ENCODE peak calls at places on chromosome 20, in five cellular contexts. One of them, this sample, is unnamed.

GRCh38 chr20:38404016-38404415 is 31.1 kb downstream of the SNHG17 start:
- DNase-seq in fibroblast of mammary gland: no peak
- DNase-seq in adrenal gland: no peak
- DNase-seq in mucosa of descending colon: no peak
- DNase-seq in psoas muscle: no peak
- DNase-seq in this sample: no peak

GRCh38 chr20:48639899-48640298 is 187.9 kb downstream of the PREX1 start:
- DNase-seq in fibroblast of mammary gland: no peak
- DNase-seq in adrenal gland: no peak
- DNase-seq in mucosa of descending colon: no peak
- DNase-seq in psoas muscle: no peak
- DNase-seq in this sample: no peak

GRCh38 chr20:50193851-50194830 is 3.5 kb downstream of the CEBPB start:
- DNase-seq in fibroblast of mammary gland: peak
- DNase-seq in adrenal gland: peak
- DNase-seq in mucosa of descending colon: no peak
- DNase-seq in psoas muscle: peak
- DNase-seq in this sample: no peak

GRCh38 chr20:10558635-10559187 is 115.1 kb downstream of the JAG1 start:
- DNase-seq in fibroblast of mammary gland: peak
- DNase-seq in adrenal gland: no peak
- DNase-seq in mucosa of descending colon: no peak
- DNase-seq in psoas muscle: no peak
- DNase-seq in this sample: no peak

GRCh38 chr20:25225642-25226432 is 22.0 kb upstream of the PYGB start:
- DNase-seq in fibroblast of mammary gland: no peak
- DNase-seq in adrenal gland: no peak
- DNase-seq in mucosa of descending colon: peak
- DNase-seq in psoas muscle: no peak
- DNase-seq in this sample: no peak

GRCh38 chr20:17873410-17874270 is 95.0 kb downstream of the SNX5 start:
- DNase-seq in fibroblast of mammary gland: peak
- DNase-seq in adrenal gland: peak
- DNase-seq in mucosa of descending colon: peak
- DNase-seq in psoas muscle: peak
- DNase-seq in this sample: peak

GRCh38 chr20:46353506-46354206 is 45.4 kb upstream of the CDH22 start:
- DNase-seq in fibroblast of mammary gland: no peak
- DNase-seq in adrenal gland: no peak
- DNase-seq in mucosa of descending colon: no peak
- DNase-seq in psoas muscle: no peak
- DNase-seq in this sample: no peak

GRCh38 chr20:5786930-5787826 is 37.0 kb downstream of the SHLD1 start:
- DNase-seq in fibroblast of mammary gland: peak
- DNase-seq in adrenal gland: peak
- DNase-seq in mucosa of descending colon: no peak
- DNase-seq in psoas muscle: no peak
- DNase-seq in this sample: no peak

GRCh38 chr20:47379433-47380150 is 23.1 kb upstream of the ZMYND8 start:
- DNase-seq in fibroblast of mammary gland: peak
- DNase-seq in adrenal gland: no peak
- DNase-seq in mucosa of descending colon: no peak
- DNase-seq in psoas muscle: no peak
- DNase-seq in this sample: no peak

GRCh38 chr20:57564180-57564802 is 3.4 kb downstream of the PCK1 start:
- DNase-seq in fibroblast of mammary gland: no peak
- DNase-seq in adrenal gland: no peak
- DNase-seq in mucosa of descending colon: peak
- DNase-seq in psoas muscle: no peak
- DNase-seq in this sample: no peak

GRCh38 chr20:48905322-48905647 is 16.2 kb upstream of the ARFGEF2 start:
- DNase-seq in fibroblast of mammary gland: no peak
- DNase-seq in adrenal gland: no peak
- DNase-seq in mucosa of descending colon: no peak
- DNase-seq in psoas muscle: no peak
- DNase-seq in this sample: no peak

GRCh38 chr20:10360878-10361277 is 73.1 kb downstream of the MKKS start:
- DNase-seq in fibroblast of mammary gland: no peak
- DNase-seq in adrenal gland: no peak
- DNase-seq in mucosa of descending colon: no peak
- DNase-seq in psoas muscle: no peak
- DNase-seq in this sample: no peak

GRCh38 chr20:35478804-35479472 is 23.5 kb downstream of the CEP250 start:
- DNase-seq in fibroblast of mammary gland: no peak
- DNase-seq in adrenal gland: no peak
- DNase-seq in mucosa of descending colon: no peak
- DNase-seq in psoas muscle: no peak
- DNase-seq in this sample: no peak

GRCh38 chr20:1569417-1569861 is 11.9 kb upstream of the SIRPD start:
- DNase-seq in fibroblast of mammary gland: peak
- DNase-seq in adrenal gland: no peak
- DNase-seq in mucosa of descending colon: no peak
- DNase-seq in psoas muscle: no peak
- DNase-seq in this sample: no peak

GRCh38 chr20:10555393-10555792 is 118.4 kb downstream of the JAG1 start:
- DNase-seq in fibroblast of mammary gland: no peak
- DNase-seq in adrenal gland: no peak
- DNase-seq in mucosa of descending colon: no peak
- DNase-seq in psoas muscle: no peak
- DNase-seq in this sample: no peak

GRCh38 chr20:47773381-47773786 is 11.9 kb downstream of the SULF2 start:
- DNase-seq in fibroblast of mammary gland: no peak
- DNase-seq in adrenal gland: peak
- DNase-seq in mucosa of descending colon: peak
- DNase-seq in psoas muscle: no peak
- DNase-seq in this sample: no peak

GRCh38 chr20:46520976-46521579 is 7.7 kb upstream of the ZNF334 start:
- DNase-seq in fibroblast of mammary gland: peak
- DNase-seq in adrenal gland: peak
- DNase-seq in mucosa of descending colon: peak
- DNase-seq in psoas muscle: peak
- DNase-seq in this sample: peak

GRCh38 chr20:24785141-24785924 is 163.7 kb upstream of the CST7 start:
- DNase-seq in fibroblast of mammary gland: no peak
- DNase-seq in adrenal gland: no peak
- DNase-seq in mucosa of descending colon: no peak
- DNase-seq in psoas muscle: no peak
- DNase-seq in this sample: no peak

GRCh38 chr20:53224851-53225250 is 252.7 kb downstream of the TSHZ2 start:
- DNase-seq in fibroblast of mammary gland: peak
- DNase-seq in adrenal gland: no peak
- DNase-seq in mucosa of descending colon: no peak
- DNase-seq in psoas muscle: no peak
- DNase-seq in this sample: no peak

GRCh38 chr20:38725959-38726848 is 1.9 kb downstream of the SLC32A1 start:
- DNase-seq in fibroblast of mammary gland: peak
- DNase-seq in adrenal gland: no peak
- DNase-seq in mucosa of descending colon: peak
- DNase-seq in psoas muscle: no peak
- DNase-seq in this sample: peak

GRCh38 chr20:44714701-44715494 is at the start of gene CCN5:
- DNase-seq in fibroblast of mammary gland: peak
- DNase-seq in adrenal gland: peak
- DNase-seq in mucosa of descending colon: peak
- DNase-seq in psoas muscle: peak
- DNase-seq in this sample: peak

GRCh38 chr20:44609006-44609510 is 26.7 kb downstream of the PKIG start:
- DNase-seq in fibroblast of mammary gland: no peak
- DNase-seq in adrenal gland: no peak
- DNase-seq in mucosa of descending colon: no peak
- DNase-seq in psoas muscle: no peak
- DNase-seq in this sample: no peak

GRCh38 chr20:53328956-53329355 is 264.7 kb downstream of the ZNF217 start:
- DNase-seq in fibroblast of mammary gland: no peak
- DNase-seq in adrenal gland: no peak
- DNase-seq in mucosa of descending colon: no peak
- DNase-seq in psoas muscle: no peak
- DNase-seq in this sample: no peak

GRCh38 chr20:16701296-16701695 is 28.5 kb upstream of the SNRPB2 start:
- DNase-seq in fibroblast of mammary gland: peak
- DNase-seq in adrenal gland: no peak
- DNase-seq in mucosa of descending colon: no peak
- DNase-seq in psoas muscle: no peak
- DNase-seq in this sample: no peak

GRCh38 chr20:19975436-19975799 is 41.7 kb upstream of the NAA20 start:
- DNase-seq in fibroblast of mammary gland: peak
- DNase-seq in adrenal gland: peak
- DNase-seq in mucosa of descending colon: no peak
- DNase-seq in psoas muscle: no peak
- DNase-seq in this sample: peak
- H3K4me3 ChIP-seq in fibroblast of mammary gland: peak
- H3K4me3 ChIP-seq in adrenal gland: peak
- H3K4me3 ChIP-seq in mucosa of descending colon: peak
- H3K4me3 ChIP-seq in psoas muscle: peak
- H3K4me3 ChIP-seq in this sample: peak

DNA sequence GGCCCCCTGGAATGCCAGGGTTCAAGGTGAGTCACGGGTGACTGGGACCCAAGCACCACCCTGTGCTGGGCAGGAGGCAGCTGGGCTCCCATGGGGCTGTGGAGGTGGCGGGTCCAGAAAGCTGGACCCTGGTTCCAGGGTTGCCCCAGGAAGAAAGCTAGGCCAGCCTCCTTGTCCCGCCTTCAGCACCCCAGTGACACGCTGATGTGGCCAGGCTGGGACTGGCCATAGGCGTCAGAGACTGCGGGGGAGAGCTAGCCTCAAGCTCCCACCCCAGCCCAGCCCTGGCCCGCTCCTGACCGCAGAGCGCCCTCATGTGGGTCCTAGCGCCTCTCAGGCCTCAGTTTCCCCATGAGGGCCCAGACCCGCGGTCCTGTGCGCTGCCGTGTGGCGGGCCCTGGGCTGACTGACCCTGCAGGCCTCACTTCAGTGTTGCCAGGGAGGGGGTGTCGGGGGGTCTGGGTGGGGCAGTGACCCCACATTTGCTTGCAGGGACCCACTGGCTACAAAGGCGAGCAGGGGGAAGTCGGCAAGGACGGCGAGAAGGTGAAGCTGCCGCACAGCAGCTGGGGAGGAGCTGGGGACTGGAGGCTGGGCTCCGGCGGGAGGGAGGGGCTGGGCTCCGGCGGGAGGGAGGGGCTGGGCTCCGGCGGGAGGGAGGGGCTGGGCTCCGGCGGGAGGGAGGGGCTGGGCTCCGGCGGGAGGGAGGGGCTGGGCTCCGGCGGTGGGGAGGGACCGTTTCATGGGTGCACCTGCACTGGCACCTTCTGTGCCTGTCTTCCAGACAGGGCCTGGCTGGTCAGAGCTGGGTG is 7.8 kb downstream of the COL9A3 start:
- DNase-seq in fibroblast of mammary gland: no peak
- DNase-seq in adrenal gland: peak
- DNase-seq in mucosa of descending colon: peak
- DNase-seq in psoas muscle: no peak
- DNase-seq in this sample: peak
- H3K4me3 ChIP-seq in fibroblast of mammary gland: peak
- H3K4me3 ChIP-seq in adrenal gland: no peak
- H3K4me3 ChIP-seq in mucosa of descending colon: no peak
- H3K4me3 ChIP-seq in psoas muscle: no peak
- H3K4me3 ChIP-seq in this sample: no peak

GRCh38 chr20:22746957-22747356 is 162.6 kb upstream of the FOXA2 start:
- DNase-seq in fibroblast of mammary gland: no peak
- DNase-seq in adrenal gland: no peak
- DNase-seq in mucosa of descending colon: no peak
- DNase-seq in psoas muscle: no peak
- DNase-seq in this sample: no peak
- H3K4me3 ChIP-seq in fibroblast of mammary gland: no peak
- H3K4me3 ChIP-seq in adrenal gland: no peak
- H3K4me3 ChIP-seq in mucosa of descending colon: no peak
- H3K4me3 ChIP-seq in psoas muscle: no peak
- H3K4me3 ChIP-seq in this sample: no peak

DNA sequence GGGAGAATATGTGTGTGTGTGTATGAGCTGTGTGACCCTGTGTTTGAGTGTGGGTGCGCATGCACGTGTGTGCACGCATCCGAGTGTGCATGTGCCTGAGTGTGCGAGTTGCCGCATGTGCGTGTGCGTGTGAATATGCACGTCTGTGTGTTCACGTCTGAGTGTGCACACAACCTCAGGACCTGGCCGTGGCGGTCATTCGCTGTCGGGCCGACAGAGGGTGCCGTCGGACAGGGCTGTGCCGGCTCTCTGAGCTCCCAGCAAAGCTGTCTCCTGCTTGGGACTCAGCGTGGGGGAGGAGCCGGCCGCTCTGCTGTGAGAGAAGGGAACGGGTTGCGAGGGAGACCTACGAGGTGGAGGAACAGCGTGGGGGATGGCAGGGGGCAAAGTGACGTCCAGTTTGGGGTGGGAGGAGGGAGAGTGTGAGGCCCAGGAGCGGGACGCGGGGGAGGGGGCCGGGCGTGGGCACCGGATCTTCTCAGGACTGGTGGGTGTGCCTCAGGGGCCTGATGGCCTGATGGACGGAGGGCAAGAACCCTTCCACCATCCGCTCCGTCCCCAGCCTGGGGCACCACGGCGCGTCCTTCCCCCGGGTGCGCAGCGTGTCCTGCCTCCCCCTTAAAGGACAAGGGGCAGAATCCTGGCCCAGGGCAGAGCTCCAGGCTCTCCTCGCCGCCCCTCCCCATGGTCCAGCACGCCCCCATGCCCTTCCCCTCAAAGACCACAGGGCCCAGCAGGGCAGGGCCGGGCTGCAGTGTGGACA is 19.9 kb downstream of the SLC17A9 start:
- DNase-seq in fibroblast of mammary gland: peak
- DNase-seq in adrenal gland: peak
- DNase-seq in mucosa of descending colon: peak
- DNase-seq in psoas muscle: peak
- DNase-seq in this sample: peak
- H3K4me3 ChIP-seq in fibroblast of mammary gland: peak
- H3K4me3 ChIP-seq in adrenal gland: no peak
- H3K4me3 ChIP-seq in mucosa of descending colon: no peak
- H3K4me3 ChIP-seq in psoas muscle: peak
- H3K4me3 ChIP-seq in this sample: no peak